ENCODE peak calls at places on chromosomes 6 and 20, in seven cellular contexts. J is adrenal gland, D is spleen, C is cardiac muscle cell, X is ovary, H is SJCRH30, B is IMR-90. O is an unnamed sample.

GRCh38 chr20:34538671-34539123 is 19.8 kb upstream of the MAP1LC3A start:
- DNase-seq in J (peak; percentile 62), D (peak; percentile 81), C (peak; percentile 76), X (peak; percentile 51), H (peak; percentile 68), B (peak; percentile 57), O (peak; percentile 84)

GRCh38 chr6:141677598-141678211 is 455.0 kb upstream of the GJE1 start:
- DNase-seq in J (no peak), D (no peak), C (peak; percentile 62), X (no peak), H (no peak), B (peak; percentile 47), O (no peak)

GRCh38 chr6:80364206-80364605 is 257.7 kb downstream of the BCKDHB start:
- DNase-seq in J (no peak), D (no peak), C (no peak), X (no peak), H (no peak), B (no peak), O (no peak)

GRCh38 chr6:13327691-13328075 is 654 bp downstream of the TBC1D7 start:
- DNase-seq in J (no peak), D (no peak), C (no peak), X (no peak), H (peak; percentile 7), B (no peak), O (no peak)

GRCh38 chr6:6788394-6789020 is 200.0 kb downstream of the LY86 start:
- DNase-seq in J (no peak), D (no peak), C (peak; percentile 31), X (no peak), H (no peak), B (no peak), O (no peak)

GRCh38 chr6:128350416-128351254 is 169.8 kb downstream of the PTPRK start:
- DNase-seq in J (no peak), D (no peak), C (peak; percentile 6), X (no peak), H (no peak), B (peak; percentile 49), O (no peak)

GRCh38 chr6:19210849-19211590 is 626.1 kb upstream of the ID4 start:
- DNase-seq in J (no peak), D (peak; percentile 53), C (peak; percentile 1), X (no peak), H (peak; percentile 30), B (no peak), O (peak; percentile 91)

GRCh38 chr6:117573006-117573680 is 29.2 kb downstream of the GOPC start:
- DNase-seq in J (no peak), D (no peak), C (no peak), X (no peak), H (peak; percentile 22), B (no peak), O (no peak)

GRCh38 chr6:157034433-157035230 is 257.5 kb downstream of the ARID1B start:
- DNase-seq in J (no peak), D (no peak), C (peak; percentile 76), X (no peak), H (no peak), B (peak; percentile 72), O (no peak)

GRCh38 chr6:150260931-150261330 is 107.9 kb upstream of the IYD start:
- DNase-seq in J (no peak), D (no peak), C (no peak), X (no peak), H (no peak), B (no peak), O (no peak)

GRCh38 chr6:41373919-41374617 is 38.7 kb downstream of the NCR2 start:
- DNase-seq in J (no peak), D (no peak), C (peak; percentile 13), X (no peak), H (no peak), B (no peak), O (peak; percentile 66)

GRCh38 chr6:107811591-107812218 is 12.4 kb downstream of the SCML4 start:
- DNase-seq in J (no peak), D (no peak), C (peak; percentile 17), X (no peak), H (peak; percentile 25), B (peak; percentile 21), O (no peak)

GRCh38 chr6:17167327-17167979 is 65.6 kb downstream of the STMND1 start:
- DNase-seq in J (peak; percentile 33), D (no peak), C (peak; percentile 57), X (no peak), H (peak; percentile 68), B (peak; percentile 15), O (peak; percentile 85)

GRCh38 chr6:153076431-153076830 is 54.7 kb downstream of the RGS17 start:
- DNase-seq in J (no peak), D (no peak), C (no peak), X (no peak), H (no peak), B (no peak), O (no peak)
- H3K36me3 ChIP-seq in J (no peaks in the 10 kb centered on the region), D (no peaks in the 10 kb centered on the region), C (no peaks in the 10 kb centered on the region), X (no peaks in the 10 kb centered on the region), H (peaks cover 2% of the 10 kb centered on the region), B (no peaks in the 10 kb centered on the region), O (no peaks in the 10 kb centered on the region)

DNA sequence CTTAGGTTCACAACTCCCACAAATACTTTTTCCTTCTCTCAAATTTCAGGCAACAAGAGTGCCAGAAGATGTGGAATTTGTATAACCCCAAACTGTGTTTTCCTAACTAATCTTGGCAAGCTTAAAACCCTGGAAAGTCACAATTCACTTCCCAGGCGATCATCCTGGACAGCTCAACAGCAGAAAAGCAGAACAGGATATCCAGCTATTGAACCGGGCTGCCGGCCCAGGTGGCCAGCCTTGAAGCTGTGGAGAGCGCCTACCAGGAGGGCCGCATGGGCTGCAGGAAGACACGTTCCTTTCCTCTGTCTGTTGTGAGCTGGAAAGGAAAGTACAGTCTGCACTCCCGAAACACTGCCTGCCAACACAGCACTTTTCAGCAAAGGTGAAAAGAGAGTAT is 719.7 kb upstream of the MARCKS start:
- DNase-seq in J (peak; percentile 27), D (peak; percentile 78), C (peak; percentile 37), X (peak; percentile 57), H (no peak), B (no peak), O (no peak)
- H3K27ac ChIP-seq in J (no peak overlapping the region), D (peak overlapping the region; percentile 49), C (no peak overlapping the region), X (no peak overlapping the region), H (no peak overlapping the region), B (no peak overlapping the region), O (no peak overlapping the region)

GRCh38 chr6:7902221-7902620 is 8.4 kb downstream of the TXNDC5 start:
- DNase-seq in J (no peak), D (no peak), C (no peak), X (no peak), H (no peak), B (no peak), O (no peak)
- H3K36me3 ChIP-seq in J (peaks cover 72% of the 10 kb centered on the region), D (peaks cover 70% of the 10 kb centered on the region), C (peaks cover 30% of the 10 kb centered on the region), X (no peaks in the 10 kb centered on the region), H (peaks cover 12% of the 10 kb centered on the region), B (peaks cover 55% of the 10 kb centered on the region), O (peaks cover 87% of the 10 kb centered on the region)

DNA sequence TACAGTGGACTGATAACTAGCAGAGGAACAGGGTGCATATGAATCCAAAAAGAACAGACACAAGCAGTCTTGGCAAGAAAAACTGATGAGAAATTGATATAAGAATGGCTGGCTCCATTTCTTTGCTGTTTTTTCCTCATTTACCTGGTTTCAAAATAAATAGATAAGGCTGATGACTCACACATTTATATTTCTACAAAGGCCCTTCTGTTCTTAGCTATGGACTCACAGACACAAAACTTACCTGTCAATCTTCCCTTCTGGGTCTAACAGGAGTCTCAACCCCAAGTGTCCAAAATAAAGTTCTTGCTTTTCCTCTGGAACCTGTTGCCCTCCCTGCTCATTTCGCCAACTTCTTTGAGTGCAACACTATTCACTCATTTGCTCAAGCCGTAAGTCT is 954 bp downstream of the SLC17A4 start:
- DNase-seq in J (no peak), D (no peak), C (no peak), X (no peak), H (no peak), B (no peak), O (no peak)
- H3K27ac ChIP-seq in J (no peak overlapping the region), D (no peak overlapping the region), C (no peak overlapping the region), X (no peak overlapping the region), H (no peak overlapping the region), B (no peak overlapping the region), O (no peak overlapping the region)

GRCh38 chr20:62322428-62323073 is 19.8 kb downstream of the ADRM1 start:
- DNase-seq in J (no peak), D (no peak), C (no peak), X (no peak), H (no peak), B (no peak), O (no peak)

GRCh38 chr20:62323980-62324906 is 21.4 kb downstream of the ADRM1 start:
- DNase-seq in J (no peak), D (no peak), C (no peak), X (no peak), H (no peak), B (no peak), O (no peak)

GRCh38 chr20:62321521-62321948 is 18.7 kb downstream of the ADRM1 start:
- DNase-seq in J (no peak), D (no peak), C (no peak), X (no peak), H (peak; percentile 82), B (no peak), O (peak; percentile 72)

GRCh38 chr20:62321978-62322377 is 19.2 kb downstream of the ADRM1 start:
- DNase-seq in J (no peak), D (no peak), C (no peak), X (no peak), H (no peak), B (no peak), O (no peak)

DNA sequence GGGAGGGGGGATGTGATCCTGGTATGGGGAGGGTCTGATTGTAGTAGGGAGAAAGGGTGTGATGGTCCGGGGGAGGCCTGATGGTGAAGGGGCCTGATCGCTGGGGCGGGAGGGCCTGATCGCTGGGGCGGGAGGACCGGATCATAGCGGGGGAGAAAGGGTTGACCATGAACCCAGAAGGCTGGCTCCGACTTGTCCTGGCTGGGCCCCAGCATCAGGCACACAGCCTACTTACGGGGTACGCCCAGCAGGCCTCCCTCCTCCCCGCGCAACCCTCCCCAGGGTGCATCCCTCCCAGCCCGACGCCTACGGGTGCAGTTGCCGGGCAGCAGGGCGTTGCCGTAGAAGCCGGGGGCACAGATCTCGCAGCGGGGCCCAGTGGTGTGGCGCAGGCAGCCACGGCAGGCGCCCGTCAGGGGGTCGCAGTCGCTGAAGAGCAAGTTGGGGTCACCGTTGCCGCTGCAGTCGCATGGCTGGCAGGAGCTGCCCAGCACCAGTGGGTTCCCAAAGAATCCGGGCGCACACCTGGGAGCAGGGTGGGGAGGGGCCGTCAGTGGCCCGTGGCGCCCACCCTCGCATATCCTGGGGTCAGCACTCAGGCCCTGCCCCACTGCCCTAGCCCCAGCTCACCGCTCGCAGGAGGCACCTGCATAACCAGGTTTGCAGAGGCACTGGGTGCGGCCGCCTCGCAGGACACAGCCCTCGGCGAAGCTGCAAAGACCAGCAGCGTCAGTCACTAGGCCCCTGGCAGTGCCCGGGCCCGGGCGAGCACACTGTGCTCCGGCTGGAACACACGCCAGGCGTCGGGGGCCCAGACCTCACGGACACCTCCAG is 20.6 kb downstream of the ADRM1 start:
- DNase-seq in J (no peak), D (no peak), C (no peak), X (no peak), H (no peak), B (no peak), O (no peak)
- H3K36me3 ChIP-seq in J (peaks cover 76% of the 10 kb centered on the region), D (peaks cover 15% of the 10 kb centered on the region), C (peaks cover 36% of the 10 kb centered on the region), X (no peaks in the 10 kb centered on the region), H (peaks cover 53% of the 10 kb centered on the region), B (peaks cover 47% of the 10 kb centered on the region), O (peaks cover 80% of the 10 kb centered on the region)